ENCODE peak calls at places on chromosomes 16 and 17, in ten cellular contexts. K is stomach, X is SK-N-MC, Q is HL-60, M is endothelial cell of umbilical vein, W is GM12878, T is prostate gland, Z is SK-N-SH, N is GM12892, R is Panc1. F is an unnamed sample.
A peak's percentile ranks its signal among the peaks of the same experiment; 100 is the strongest.

GRCh38 chr17:82244413-82245140 is 15.7 kb downstream of the SLC16A3 start:
- DNase-seq in K (no peak), X (no peak), Q (peak; percentile 38), M (peak; percentile 38), W (no peak), T (no peak), Z (peak; percentile 78), N (no peak), R (no peak), F (peak; percentile 77)

GRCh38 chr17:4010754-4011153 is 46.5 kb upstream of the ATP2A3 start:
- DNase-seq in K (no peak), X (no peak), Q (no peak), M (no peak), W (no peak), T (no peak), Z (no peak), N (no peak), R (no peak), F (no peak)

GRCh38 chr16:28189237-28189636 is 22.5 kb downstream of the XPO6 start:
- DNase-seq in K (no peak), X (no peak), Q (no peak), M (no peak), W (no peak), T (no peak), Z (no peak), N (no peak), R (no peak), F (no peak)

GRCh38 chr17:7558544-7559306 is at the start of gene TNFSF13:
- DNase-seq in K (peak; percentile 73), X (no peak), Q (no peak), M (no peak), W (no peak), T (peak; percentile 42), Z (peak; percentile 49), N (no peak), R (no peak), F (peak; percentile 88)

GRCh38 chr16:35735403-35736251 is 2276.2 kb downstream of the TP53TG3F start:
- DNase-seq in K (no peak), X (no peak), Q (no peak), M (no peak), W (no peak), T (no peak), Z (no peak), N (peak; percentile 4), R (no peak), F (no peak)

GRCh38 chr16:23357761-23358290 is 55.7 kb downstream of the SCNN1B start:
- DNase-seq in K (no peak), X (no peak), Q (no peak), M (no peak), W (no peak), T (no peak), Z (no peak), N (no peak), R (no peak), F (peak; percentile 50)

GRCh38 chr17:3965123-3965800 is 1.0 kb upstream of the ATP2A3 start:
- DNase-seq in K (peak; percentile 83), X (no peak), Q (no peak), M (no peak), W (peak; percentile 33), T (peak; percentile 62), Z (peak; percentile 71), N (peak; percentile 78), R (no peak), F (peak; percentile 93)

GRCh38 chr17:80025140-80025539 is 10.5 kb downstream of the TBC1D16 start:
- DNase-seq in K (no peak), X (no peak), Q (no peak), M (no peak), W (no peak), T (peak; percentile 62), Z (peak; percentile 59), N (no peak), R (no peak), F (no peak)

GRCh38 chr16:68396481-68396880 is 51.8 kb downstream of the SMPD3 start:
- DNase-seq in K (peak; percentile 64), X (no peak), Q (no peak), M (peak; percentile 43), W (no peak), T (peak; percentile 50), Z (peak; percentile 49), N (no peak), R (no peak), F (peak; percentile 51)

GRCh38 chr16:27476240-27476639 is 73.5 kb downstream of the GTF3C1 start:
- DNase-seq in K (no peak), X (no peak), Q (no peak), M (no peak), W (no peak), T (no peak), Z (no peak), N (no peak), R (no peak), F (no peak)

GRCh38 chr17:81347437-81347836 is 47.8 kb upstream of the BAHCC1 start:
- DNase-seq in K (no peak), X (no peak), Q (no peak), M (no peak), W (no peak), T (no peak), Z (no peak), N (no peak), R (no peak), F (no peak)

GRCh38 chr16:11156401-11156800 is 99.6 kb downstream of the SOCS1 start:
- DNase-seq in K (no peak), X (no peak), Q (no peak), M (no peak), W (no peak), T (no peak), Z (no peak), N (no peak), R (no peak), F (peak; percentile 47)

GRCh38 chr16:11159189-11159588 is 96.8 kb downstream of the SOCS1 start:
- DNase-seq in K (no peak), X (no peak), Q (no peak), M (no peak), W (no peak), T (no peak), Z (peak; percentile 60), N (no peak), R (no peak), F (no peak)

GRCh38 chr16:11155284-11155806 is 100.7 kb downstream of the SOCS1 start:
- DNase-seq in K (no peak), X (no peak), Q (no peak), M (no peak), W (no peak), T (no peak), Z (no peak), N (no peak), R (no peak), F (peak; percentile 54)

GRCh38 chr16:11160676-11161115 is 95.3 kb downstream of the SOCS1 start:
- DNase-seq in K (no peak), X (no peak), Q (no peak), M (no peak), W (no peak), T (no peak), Z (no peak), N (no peak), R (no peak), F (no peak)

DNA sequence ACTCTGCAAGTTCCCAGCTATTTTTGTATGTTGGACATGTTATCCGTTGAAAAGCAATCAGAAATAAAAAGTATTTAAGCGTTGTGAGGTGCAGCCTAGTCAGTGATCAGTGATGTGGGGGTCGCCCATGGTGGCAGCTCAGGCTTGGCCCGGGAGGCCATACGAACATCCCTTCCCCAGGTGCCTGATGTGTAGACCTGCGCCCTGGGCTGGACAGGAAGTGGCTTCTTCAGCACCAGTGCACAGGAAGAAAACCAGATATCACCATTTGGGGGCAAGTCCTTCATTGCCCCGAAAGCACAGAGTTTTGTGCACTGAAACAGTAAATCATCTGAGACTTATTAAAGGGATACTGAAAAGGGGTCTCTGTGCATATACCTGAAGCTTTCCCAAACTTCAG is 98.9 kb downstream of the SOCS1 start:
- DNase-seq in K (no peak), X (no peak), Q (no peak), M (no peak), W (no peak), T (no peak), Z (no peak), N (no peak), R (no peak), F (peak; percentile 66)
- TF ChIP-seq POLR2AphosphoS5 in K (no peak), X (no peak), Q (no peak), M (no peak), W (no peak), T (no peak), Z (no peak), N (no peak), R (no peak), F (no peak)

GRCh38 chr16:66934138-66934838 is at the start of gene CIAO2B:
- DNase-seq in K (peak; percentile 92), X (no peak), Q (peak; percentile 80), M (peak; percentile 87), W (peak; percentile 47), T (peak; percentile 84), Z (peak; percentile 95), N (peak; percentile 97), R (no peak), F (peak; percentile 98)
- TF ChIP-seq POLR2AphosphoS5 in K (peak; percentile 98), X (peak; percentile 83), Q (peak; percentile 90), M (peak; percentile 83), W (peak; percentile 88), T (peak; percentile 99), Z (peak; percentile 85), N (peak; percentile 86), R (peak; percentile 76), F (peak; percentile 99)

GRCh38 chr16:54446639-54447038 is 160.1 kb upstream of the IRX3 start:
- DNase-seq in K (no peak), X (no peak), Q (peak; percentile 16), M (no peak), W (no peak), T (peak; percentile 53), Z (no peak), N (no peak), R (peak; percentile 12), F (no peak)
- TF ChIP-seq POLR2AphosphoS5 in K (no peak), X (no peak), Q (no peak), M (no peak), W (no peak), T (peak; percentile 75), Z (no peak), N (no peak), R (no peak), F (no peak)

GRCh38 chr17:20999841-21000532 is 42.8 kb downstream of the USP22 start:
- DNase-seq in K (no peak), X (no peak), Q (no peak), M (no peak), W (no peak), T (peak; percentile 84), Z (no peak), N (no peak), R (no peak), F (peak; percentile 62)

GRCh38 chr17:20997711-20998570 is 44.9 kb downstream of the USP22 start:
- DNase-seq in K (no peak), X (no peak), Q (no peak), M (no peak), W (no peak), T (no peak), Z (peak; percentile 41), N (no peak), R (no peak), F (peak; percentile 67)

GRCh38 chr17:20999044-20999573 is 43.7 kb downstream of the USP22 start:
- DNase-seq in K (no peak), X (no peak), Q (no peak), M (no peak), W (no peak), T (no peak), Z (no peak), N (no peak), R (no peak), F (peak; percentile 75)

GRCh38 chr17:20996724-20997615 is 45.8 kb downstream of the USP22 start:
- DNase-seq in K (no peak), X (no peak), Q (no peak), M (no peak), W (no peak), T (no peak), Z (peak; percentile 42), N (no peak), R (no peak), F (peak; percentile 68)

GRCh38 chr17:20998571-20999043 is 44.2 kb downstream of the USP22 start:
- DNase-seq in K (no peak), X (no peak), Q (no peak), M (no peak), W (no peak), T (no peak), Z (no peak), N (no peak), R (no peak), F (no peak)
- TF ChIP-seq POLR2AphosphoS5 in K (no peak), X (no peak), Q (no peak), M (no peak), W (no peak), T (no peak), Z (no peak), N (no peak), R (no peak), F (no peak)